ENCODE peak calls at places on chromosomes 6 and 20, in seven cellular contexts. One of them, this sample, is unnamed.

GRCh38 chr6:156828280-156828703 is 51.1 kb downstream of the ARID1B start:
- DNase-seq in foreskin fibroblast: peak
- DNase-seq in AG04450: peak
- DNase-seq in pancreas: no peak
- DNase-seq in psoas muscle: peak
- DNase-seq in body of pancreas: peak
- DNase-seq in IMR-90: peak
- DNase-seq in this sample: peak

GRCh38 chr20:1700990-1701389 is 43.4 kb upstream of the SIRPG start:
- DNase-seq in IMR-90: no peak
- DNase-seq in body of pancreas: no peak
- DNase-seq in AG04450: no peak
- DNase-seq in foreskin fibroblast: no peak
- DNase-seq in psoas muscle: no peak
- DNase-seq in pancreas: no peak
- DNase-seq in this sample: no peak

GRCh38 chr6:112221561-112221960 is 32.8 kb downstream of the LAMA4 start:
- DNase-seq in IMR-90: no peak
- DNase-seq in foreskin fibroblast: no peak
- DNase-seq in psoas muscle: no peak
- DNase-seq in AG04450: no peak
- DNase-seq in pancreas: no peak
- DNase-seq in body of pancreas: no peak
- DNase-seq in this sample: no peak

GRCh38 chr20:54726687-54727086 is 251.3 kb downstream of the DOK5 start:
- DNase-seq in foreskin fibroblast: no peak
- DNase-seq in body of pancreas: peak
- DNase-seq in IMR-90: no peak
- DNase-seq in pancreas: peak
- DNase-seq in psoas muscle: no peak
- DNase-seq in AG04450: no peak
- DNase-seq in this sample: no peak

GRCh38 chr20:32474717-32474966 is 110.5 kb downstream of the NOL4L start:
- DNase-seq in psoas muscle: no peak
- DNase-seq in AG04450: no peak
- DNase-seq in IMR-90: no peak
- DNase-seq in pancreas: no peak
- DNase-seq in body of pancreas: no peak
- DNase-seq in foreskin fibroblast: no peak
- DNase-seq in this sample: peak

GRCh38 chr6:26519359-26519758 is 18.8 kb upstream of the HMGN4 start:
- DNase-seq in foreskin fibroblast: no peak
- DNase-seq in body of pancreas: no peak
- DNase-seq in IMR-90: no peak
- DNase-seq in AG04450: no peak
- DNase-seq in pancreas: no peak
- DNase-seq in psoas muscle: no peak
- DNase-seq in this sample: no peak

GRCh38 chr6:56393615-56394612 is 146.5 kb upstream of the COL21A1 start:
- DNase-seq in foreskin fibroblast: no peak
- DNase-seq in IMR-90: no peak
- DNase-seq in pancreas: no peak
- DNase-seq in body of pancreas: no peak
- DNase-seq in psoas muscle: no peak
- DNase-seq in AG04450: no peak
- DNase-seq in this sample: no peak

GRCh38 chr6:116073765-116074450 is 13.2 kb upstream of the FRK start:
- DNase-seq in body of pancreas: no peak
- DNase-seq in pancreas: no peak
- DNase-seq in IMR-90: peak
- DNase-seq in AG04450: peak
- DNase-seq in psoas muscle: no peak
- DNase-seq in foreskin fibroblast: peak
- DNase-seq in this sample: peak

GRCh38 chr6:130600880-130601341 is 226.3 kb upstream of the SMLR1 start:
- DNase-seq in foreskin fibroblast: peak
- DNase-seq in AG04450: peak
- DNase-seq in body of pancreas: no peak
- DNase-seq in pancreas: no peak
- DNase-seq in IMR-90: peak
- DNase-seq in psoas muscle: no peak
- DNase-seq in this sample: peak

GRCh38 chr20:17586250-17586649 is 16.4 kb downstream of the DSTN start:
- DNase-seq in body of pancreas: no peak
- DNase-seq in AG04450: no peak
- DNase-seq in IMR-90: no peak
- DNase-seq in psoas muscle: no peak
- DNase-seq in foreskin fibroblast: no peak
- DNase-seq in pancreas: no peak
- DNase-seq in this sample: no peak

GRCh38 chr6:29989211-29989610 is 46.9 kb downstream of the HLA-A start:
- DNase-seq in IMR-90: no peak
- DNase-seq in foreskin fibroblast: no peak
- DNase-seq in AG04450: no peak
- DNase-seq in pancreas: no peak
- DNase-seq in body of pancreas: no peak
- DNase-seq in psoas muscle: no peak
- DNase-seq in this sample: peak

GRCh38 chr6:79522609-79523008 is 14.6 kb downstream of the LCA5 start:
- DNase-seq in IMR-90: no peak
- DNase-seq in psoas muscle: no peak
- DNase-seq in foreskin fibroblast: no peak
- DNase-seq in AG04450: no peak
- DNase-seq in body of pancreas: no peak
- DNase-seq in pancreas: no peak
- DNase-seq in this sample: no peak

GRCh38 chr6:123022980-123023379 is 26.9 kb downstream of the CLVS2 start:
- DNase-seq in foreskin fibroblast: no peak
- DNase-seq in body of pancreas: no peak
- DNase-seq in pancreas: no peak
- DNase-seq in IMR-90: no peak
- DNase-seq in AG04450: no peak
- DNase-seq in psoas muscle: no peak
- DNase-seq in this sample: peak

GRCh38 chr6:43831211-43831610 is 61.2 kb downstream of the VEGFA start:
- DNase-seq in AG04450: no peak
- DNase-seq in foreskin fibroblast: no peak
- DNase-seq in psoas muscle: no peak
- DNase-seq in pancreas: no peak
- DNase-seq in body of pancreas: no peak
- DNase-seq in IMR-90: no peak
- DNase-seq in this sample: no peak

GRCh38 chr6:31270788-31271640 is 878 bp downstream of the HLA-C start:
- DNase-seq in pancreas: peak
- DNase-seq in AG04450: no peak
- DNase-seq in foreskin fibroblast: peak
- DNase-seq in body of pancreas: peak
- DNase-seq in IMR-90: peak
- DNase-seq in psoas muscle: peak
- DNase-seq in this sample: peak

GRCh38 chr6:133306876-133307275 is 65.7 kb downstream of the EYA4 start:
- DNase-seq in psoas muscle: no peak
- DNase-seq in IMR-90: no peak
- DNase-seq in AG04450: no peak
- DNase-seq in pancreas: no peak
- DNase-seq in foreskin fibroblast: no peak
- DNase-seq in body of pancreas: no peak
- DNase-seq in this sample: no peak

GRCh38 chr6:26328265-26328844 is 36.6 kb upstream of the BTN3A2 start:
- DNase-seq in body of pancreas: no peak
- DNase-seq in AG04450: no peak
- DNase-seq in pancreas: no peak
- DNase-seq in psoas muscle: no peak
- DNase-seq in IMR-90: no peak
- DNase-seq in foreskin fibroblast: no peak
- DNase-seq in this sample: peak

GRCh38 chr20:31974975-31975481 is 7.1 kb downstream of the XKR7 start:
- DNase-seq in AG04450: no peak
- DNase-seq in foreskin fibroblast: no peak
- DNase-seq in psoas muscle: no peak
- DNase-seq in pancreas: no peak
- DNase-seq in IMR-90: no peak
- DNase-seq in body of pancreas: no peak
- DNase-seq in this sample: no peak

GRCh38 chr6:96862560-96862959 is 25.3 kb upstream of the GPR63 start:
- DNase-seq in body of pancreas: no peak
- DNase-seq in foreskin fibroblast: no peak
- DNase-seq in pancreas: no peak
- DNase-seq in AG04450: no peak
- DNase-seq in psoas muscle: no peak
- DNase-seq in IMR-90: no peak
- DNase-seq in this sample: no peak

GRCh38 chr6:35804996-35805736 is at the start of gene LHFPL5:
- DNase-seq in AG04450: no peak
- DNase-seq in IMR-90: no peak
- DNase-seq in psoas muscle: peak
- DNase-seq in foreskin fibroblast: no peak
- DNase-seq in pancreas: peak
- DNase-seq in body of pancreas: peak
- DNase-seq in this sample: peak

GRCh38 chr6:119158057-119158848 is 79.8 kb upstream of the FAM184A start:
- DNase-seq in AG04450: no peak
- DNase-seq in foreskin fibroblast: peak
- DNase-seq in IMR-90: peak
- DNase-seq in body of pancreas: no peak
- DNase-seq in pancreas: no peak
- DNase-seq in psoas muscle: peak
- DNase-seq in this sample: peak

GRCh38 chr6:117309613-117310012 is 44.3 kb downstream of the VGLL2 start:
- DNase-seq in IMR-90: no peak
- DNase-seq in psoas muscle: no peak
- DNase-seq in body of pancreas: no peak
- DNase-seq in foreskin fibroblast: no peak
- DNase-seq in AG04450: no peak
- DNase-seq in pancreas: no peak
- DNase-seq in this sample: no peak

GRCh38 chr6:162856885-162857284 is 129.1 kb downstream of the PACRG start:
- DNase-seq in pancreas: no peak
- DNase-seq in body of pancreas: peak
- DNase-seq in psoas muscle: no peak
- DNase-seq in AG04450: peak
- DNase-seq in foreskin fibroblast: peak
- DNase-seq in IMR-90: peak
- DNase-seq in this sample: peak

GRCh38 chr6:137121401-137121997 is 51.9 kb downstream of the IL22RA2 start:
- DNase-seq in AG04450: no peak
- DNase-seq in IMR-90: no peak
- DNase-seq in pancreas: no peak
- DNase-seq in foreskin fibroblast: no peak
- DNase-seq in psoas muscle: no peak
- DNase-seq in body of pancreas: no peak
- DNase-seq in this sample: no peak
- H3K4me3 ChIP-seq in AG04450: no peak
- H3K4me3 ChIP-seq in IMR-90: no peak
- H3K4me3 ChIP-seq in pancreas: no peak
- H3K4me3 ChIP-seq in foreskin fibroblast: no peak
- H3K4me3 ChIP-seq in psoas muscle: no peak
- H3K4me3 ChIP-seq in body of pancreas: no peak
- H3K4me3 ChIP-seq in this sample: no peak

DNA sequence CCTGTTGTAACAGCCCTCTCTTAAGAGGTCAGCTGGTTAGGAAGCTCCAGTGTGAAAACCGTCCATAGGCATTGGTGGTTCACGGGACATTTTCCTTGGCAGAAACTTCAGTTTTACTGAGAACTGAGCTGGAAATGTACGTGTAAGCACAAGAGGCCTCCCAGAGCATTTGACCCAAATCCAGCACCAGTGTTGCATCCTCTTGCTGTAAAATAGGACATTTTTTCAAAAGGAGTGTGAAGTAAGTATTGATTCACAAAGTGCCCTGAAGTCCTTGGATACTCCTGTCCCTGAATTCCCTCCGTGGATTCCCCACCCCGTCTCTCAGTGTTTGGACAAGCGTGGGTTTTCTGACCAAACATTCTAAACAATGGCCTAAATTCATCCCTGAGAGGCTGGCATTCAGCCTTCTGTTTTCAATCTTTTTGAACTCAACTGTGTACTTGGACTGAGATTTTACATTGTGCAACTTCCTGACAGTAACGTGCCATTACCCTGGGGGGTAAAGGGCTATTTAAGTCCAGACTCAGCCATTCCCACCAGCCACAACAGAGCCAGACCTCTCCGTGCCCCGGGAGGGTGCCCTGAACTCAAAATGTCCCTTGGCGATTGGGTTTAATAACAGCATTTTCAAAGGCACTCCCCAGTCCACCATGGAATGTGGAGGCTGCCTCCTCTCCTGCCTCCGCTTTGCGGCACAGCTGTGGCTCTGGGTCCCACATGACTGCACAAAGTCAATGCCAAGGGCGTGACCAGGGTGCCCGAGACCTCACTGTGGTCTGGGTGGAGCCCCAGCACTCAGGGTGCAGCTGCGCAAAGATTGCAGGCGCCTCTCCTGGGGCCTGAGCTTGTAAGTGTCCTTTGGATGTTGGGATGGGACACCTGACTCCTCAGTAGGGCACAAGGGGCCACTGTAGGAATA is 92.7 kb upstream of the AFDN start:
- DNase-seq in AG04450: no peak
- DNase-seq in IMR-90: no peak
- DNase-seq in foreskin fibroblast: no peak
- DNase-seq in pancreas: no peak
- DNase-seq in body of pancreas: no peak
- DNase-seq in psoas muscle: no peak
- DNase-seq in this sample: peak
- TF ChIP-seq CTCF in AG04450: no peak
- TF ChIP-seq CTCF in IMR-90: no peak
- TF ChIP-seq CTCF in foreskin fibroblast: no peak
- TF ChIP-seq CTCF in pancreas: no peak
- TF ChIP-seq CTCF in body of pancreas: no peak
- TF ChIP-seq CTCF in psoas muscle: no peak
- TF ChIP-seq CTCF in this sample: no peak

GRCh38 chr6:6620752-6621151 is 32.2 kb downstream of the LY86 start:
- DNase-seq in pancreas: no peak
- DNase-seq in IMR-90: no peak
- DNase-seq in body of pancreas: no peak
- DNase-seq in AG04450: no peak
- DNase-seq in foreskin fibroblast: no peak
- DNase-seq in psoas muscle: no peak
- DNase-seq in this sample: no peak
- H3K4me3 ChIP-seq in pancreas: no peak
- H3K4me3 ChIP-seq in IMR-90: no peak
- H3K4me3 ChIP-seq in body of pancreas: no peak
- H3K4me3 ChIP-seq in AG04450: no peak
- H3K4me3 ChIP-seq in foreskin fibroblast: no peak
- H3K4me3 ChIP-seq in psoas muscle: no peak
- H3K4me3 ChIP-seq in this sample: no peak

GRCh38 chr6:9254251-9254650 is 818.9 kb upstream of the SLC35B3 start:
- DNase-seq in IMR-90: no peak
- DNase-seq in psoas muscle: no peak
- DNase-seq in body of pancreas: no peak
- DNase-seq in AG04450: no peak
- DNase-seq in pancreas: no peak
- DNase-seq in foreskin fibroblast: no peak
- DNase-seq in this sample: no peak

GRCh38 chr6:9252784-9253183 is 817.4 kb upstream of the SLC35B3 start:
- DNase-seq in foreskin fibroblast: no peak
- DNase-seq in pancreas: no peak
- DNase-seq in IMR-90: no peak
- DNase-seq in psoas muscle: no peak
- DNase-seq in body of pancreas: no peak
- DNase-seq in AG04450: no peak
- DNase-seq in this sample: no peak

GRCh38 chr6:9248125-9248524 is 812.8 kb upstream of the SLC35B3 start:
- DNase-seq in foreskin fibroblast: peak
- DNase-seq in pancreas: no peak
- DNase-seq in IMR-90: no peak
- DNase-seq in psoas muscle: no peak
- DNase-seq in body of pancreas: no peak
- DNase-seq in AG04450: no peak
- DNase-seq in this sample: no peak

GRCh38 chr6:9250852-9251251 is 815.5 kb upstream of the SLC35B3 start:
- DNase-seq in AG04450: peak
- DNase-seq in foreskin fibroblast: peak
- DNase-seq in pancreas: peak
- DNase-seq in psoas muscle: no peak
- DNase-seq in body of pancreas: peak
- DNase-seq in IMR-90: peak
- DNase-seq in this sample: peak
- TF ChIP-seq CTCF in AG04450: peak
- TF ChIP-seq CTCF in foreskin fibroblast: peak
- TF ChIP-seq CTCF in pancreas: peak
- TF ChIP-seq CTCF in psoas muscle: peak
- TF ChIP-seq CTCF in body of pancreas: peak
- TF ChIP-seq CTCF in IMR-90: peak
- TF ChIP-seq CTCF in this sample: peak